ENCODE peak calls at places on chromosome 17, in four cellular contexts. I is thoracic aorta; K is effector memory CD4-positive, alpha-beta T cell; G is heart right ventricle. Z is an unnamed sample.

GRCh38 chr17:31452101-31452500 is 60.6 kb downstream of the RAB11FIP4 start:
- DNase-seq in I (no peak), K (no peak), G (no peak), Z (no peak)

GRCh38 chr17:16037636-16038035 is 38.0 kb downstream of the TTC19 start:
- DNase-seq in I (no peak), K (no peak), G (no peak), Z (no peak)

GRCh38 chr17:27741361-27741861 is 58.9 kb downstream of the NOS2 start:
- DNase-seq in I (no peak), K (no peak), G (no peak), Z (no peak)

GRCh38 chr17:70050192-70050591 is 24.8 kb upstream of the KCNJ16 start:
- DNase-seq in I (no peak), K (no peak), G (no peak), Z (no peak)

GRCh38 chr17:10118788-10119130 is 79.6 kb downstream of the GAS7 start:
- DNase-seq in I (no peak), K (no peak), G (no peak), Z (no peak)

GRCh38 chr17:65055280-65055707 is 1.2 kb downstream of the GNA13 start:
- DNase-seq in I (no peak), K (no peak), G (no peak), Z (no peak)

GRCh38 chr17:73820686-73821448 is 176.6 kb upstream of the SDK2 start:
- DNase-seq in I (no peak), K (no peak), G (no peak), Z (no peak)

GRCh38 chr17:48100160-48100559 is 1.1 kb downstream of the CBX1 start:
- DNase-seq in I (no peak), K (no peak), G (no peak), Z (no peak)

GRCh38 chr17:35726609-35727460 is 4.6 kb upstream of the RASL10B start:
- DNase-seq in I (no peak), K (no peak), G (peak; percentile 41), Z (no peak)

GRCh38 chr17:60135951-60136666 is 13.7 kb upstream of the CA4 start:
- DNase-seq in I (no peak), K (no peak), G (no peak), Z (no peak)

GRCh38 chr17:37605813-37606505 is 3.3 kb downstream of the SYNRG start:
- DNase-seq in I (no peak), K (peak; percentile 2), G (no peak), Z (no peak)

GRCh38 chr17:72393553-72393952 is 272.7 kb downstream of the SOX9 start:
- DNase-seq in I (no peak), K (no peak), G (no peak), Z (no peak)

GRCh38 chr17:80681215-80681614 is 136.6 kb downstream of the RPTOR start:
- DNase-seq in I (no peak), K (no peak), G (no peak), Z (no peak)

GRCh38 chr17:12409082-12409481 is 256.6 kb upstream of the MYOCD start:
- DNase-seq in I (no peak), K (no peak), G (no peak), Z (no peak)

GRCh38 chr17:9890124-9890523 is 14.9 kb downstream of the RCVRN start:
- DNase-seq in I (no peak), K (no peak), G (no peak), Z (peak; percentile 65)

GRCh38 chr17:59706900-59707181 is 389 bp downstream of the PTRH2 start:
- DNase-seq in I (no peak), K (no peak), G (no peak), Z (no peak)

GRCh38 chr17:82873521-82873920 is 33.7 kb upstream of the ZNF750 start:
- DNase-seq in I (no peak), K (no peak), G (no peak), Z (no peak)

GRCh38 chr17:64291268-64291851 is 28.3 kb upstream of the TEX2 start:
- DNase-seq in I (no peak), K (no peak), G (no peak), Z (peak; percentile 32)

GRCh38 chr17:72120878-72121163 is at the start of gene SOX9:
- DNase-seq in I (no peak), K (no peak), G (peak; percentile 91), Z (peak; percentile 95)

GRCh38 chr17:33330877-33331276 is 37.8 kb upstream of the ASIC2 start:
- DNase-seq in I (no peak), K (no peak), G (no peak), Z (no peak)

GRCh38 chr17:49976163-49976827 is 7.3 kb downstream of the DLX4 start:
- DNase-seq in I (no peak), K (no peak), G (no peak), Z (no peak)

GRCh38 chr17:63247706-63248105 is 198.4 kb downstream of the CYB561 start:
- DNase-seq in I (no peak), K (no peak), G (no peak), Z (no peak)

GRCh38 chr17:5097101-5097834 is 14.4 kb downstream of the ZNF232 start:
- DNase-seq in I (no peak), K (no peak), G (peak; percentile 82), Z (peak; percentile 77)

GRCh38 chr17:2406903-2407790 is 6.3 kb upstream of the MNT start:
- DNase-seq in I (peak; percentile 76), K (no peak), G (peak; percentile 69), Z (peak; percentile 84)

GRCh38 chr17:51455931-51456330 is 195.6 kb downstream of the UTP18 start:
- DNase-seq in I (no peak), K (no peak), G (no peak), Z (no peak)

GRCh38 chr17:53792997-53793396 is 29.7 kb upstream of the KIF2B start:
- DNase-seq in I (no peak), K (no peak), G (no peak), Z (no peak)

GRCh38 chr17:22671110-22671509 is 978.8 kb downstream of the KCNJ18 start:
- DNase-seq in I (no peak), K (no peak), G (no peak), Z (no peak)

GRCh38 chr17:81035389-81036127 is 607 bp downstream of the BAIAP2 start:
- DNase-seq in I (no peak), K (no peak), G (no peak), Z (no peak)

GRCh38 chr17:71942626-71943025 is 178.2 kb upstream of the SOX9 start:
- DNase-seq in I (no peak), K (no peak), G (no peak), Z (no peak)

GRCh38 chr17:59154335-59154720 is 658 bp downstream of the SKA2 start:
- DNase-seq in I (no peak), K (no peak), G (peak; percentile 45), Z (peak; percentile 57)

GRCh38 chr17:44988256-44988942 is 20.3 kb upstream of the C1QL1 start:
- DNase-seq in I (no peak), K (no peak), G (no peak), Z (no peak)
- H3K4me3 ChIP-seq in I (no peak overlapping the region), K (no peak overlapping the region), G (no peak overlapping the region), Z (peak overlapping the region; percentile 12)

DNA sequence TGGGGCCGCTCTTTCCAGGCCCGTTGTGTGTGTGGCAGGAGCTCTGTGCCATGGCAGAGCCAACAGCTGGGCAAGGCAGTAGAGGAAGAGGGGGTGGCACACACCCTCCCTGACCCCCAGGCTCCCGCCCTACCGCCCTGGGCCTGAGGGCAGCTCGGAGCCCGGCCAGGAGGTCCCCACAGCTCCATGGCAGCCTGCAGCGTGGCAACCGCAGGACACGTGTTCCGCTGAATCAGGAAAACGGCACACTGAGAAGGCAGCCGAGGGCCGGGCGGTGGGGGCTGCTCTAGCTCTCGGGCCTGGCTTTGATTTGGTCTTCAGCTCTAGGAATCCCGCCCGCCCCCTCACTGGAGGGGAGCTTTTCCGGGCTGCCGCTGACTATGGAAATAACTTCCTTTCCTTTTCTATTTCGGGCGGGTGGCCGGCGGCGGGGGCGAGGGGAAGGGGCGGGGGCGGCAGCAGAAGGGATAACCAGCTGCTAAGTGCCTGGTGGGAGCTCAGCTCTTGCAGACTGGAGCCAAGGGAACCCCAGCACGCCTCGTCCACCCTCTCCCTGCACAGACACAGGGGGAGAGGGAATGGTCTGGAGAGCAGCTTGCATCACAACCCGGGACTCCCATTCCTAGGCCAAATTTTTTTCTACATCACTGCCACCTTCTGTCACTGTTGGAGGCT is 24.7 kb upstream of the MRPS23 start:
- DNase-seq in I (peak; percentile 72), K (no peak), G (peak; percentile 90), Z (peak; percentile 78)
- H3K4me1 ChIP-seq in I (peaks cover 70% of the 10 kb centered on the region), K (peaks cover 8% of the 10 kb centered on the region), G (peaks cover 69% of the 10 kb centered on the region), Z (peaks cover 24% of the 10 kb centered on the region)

GRCh38 chr17:79353016-79353415 is 257.8 kb downstream of the RBFOX3 start:
- DNase-seq in I (no peak), K (no peak), G (no peak), Z (no peak)
- H3K4me3 ChIP-seq in I (no peak overlapping the region), K (no peak overlapping the region), G (no peak overlapping the region), Z (no peak overlapping the region)

GRCh38 chr17:42016952-42017865 is at the start of gene DNAJC7:
- DNase-seq in I (peak; percentile 75), K (peak; percentile 79), G (peak; percentile 90), Z (peak; percentile 97)
- H3K4me1 ChIP-seq in I (peaks cover 63% of the 10 kb centered on the region), K (peaks cover 24% of the 10 kb centered on the region), G (peaks cover 54% of the 10 kb centered on the region), Z (peaks cover 28% of the 10 kb centered on the region)

DNA sequence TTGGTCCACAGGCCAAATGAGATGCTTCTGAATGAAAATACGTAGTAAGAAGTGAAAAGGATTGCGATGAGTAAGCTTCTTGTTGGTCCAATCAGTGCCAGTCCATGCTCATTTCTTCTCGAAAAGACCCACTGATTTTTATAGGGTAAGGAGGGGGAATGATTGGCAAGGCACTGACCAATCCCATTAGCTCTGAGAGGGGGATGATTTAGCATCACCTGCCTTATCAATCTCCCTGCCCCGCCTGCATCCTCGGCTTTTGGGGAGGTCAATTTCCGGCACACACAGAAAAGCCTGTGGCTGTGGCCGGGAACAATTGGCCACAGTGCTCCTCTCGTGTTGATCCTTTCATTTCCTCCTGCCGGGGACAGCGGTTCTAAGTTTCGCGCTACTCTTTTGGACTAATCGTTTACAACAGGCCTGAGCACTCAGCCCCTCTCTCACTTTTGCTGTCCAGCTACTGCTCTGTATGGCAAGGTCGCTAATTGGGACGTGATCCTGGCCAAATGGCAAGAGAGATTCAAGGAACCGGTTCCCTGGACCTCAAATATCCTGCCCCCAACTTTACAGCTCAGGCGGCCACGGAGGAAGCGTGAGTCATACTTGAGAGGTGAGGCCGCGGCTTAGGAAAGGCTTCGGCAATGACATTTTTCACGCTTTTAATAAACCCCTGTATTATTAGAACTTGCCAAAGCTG is 43.1 kb downstream of the TBX4 start:
- DNase-seq in I (no peak), K (no peak), G (no peak), Z (no peak)
- H3K4me3 ChIP-seq in I (no peak overlapping the region), K (no peak overlapping the region), G (no peak overlapping the region), Z (no peak overlapping the region)

DNA sequence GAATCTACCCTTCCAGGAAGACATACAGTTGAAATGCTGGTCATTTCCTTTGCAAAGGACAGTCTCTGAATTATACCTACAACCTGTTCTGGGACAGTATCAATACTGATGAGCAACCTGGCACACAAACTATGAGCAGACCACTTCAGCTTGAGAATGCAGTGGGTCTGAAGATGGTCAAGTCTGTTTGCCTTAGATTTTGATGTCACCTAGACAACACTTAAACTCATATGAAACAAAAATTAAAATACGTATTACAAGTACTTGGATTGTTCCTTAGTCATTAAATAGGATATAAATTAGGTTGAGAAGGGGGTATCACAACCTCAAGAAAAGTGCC is 3.5 kb downstream of the SRSF2 start:
- DNase-seq in I (no peak), K (no peak), G (no peak), Z (no peak)
- H3K4me1 ChIP-seq in I (peaks cover 68% of the 10 kb centered on the region), K (peaks cover 20% of the 10 kb centered on the region), G (peaks cover 46% of the 10 kb centered on the region), Z (peaks cover 29% of the 10 kb centered on the region)